ENCODE peak calls at places on chromosomes 5 and 9, in eight cellular contexts. Y is sigmoid colon, Q is heart right ventricle, S is neural crest cell, J is PC-3, A is heart left ventricle, R is body of pancreas, L is GM12865. T is an unnamed sample.

GRCh38 chr5:181243020-181243520 is 636 bp downstream of the RACK1 start:
- DNase-seq in S (no peak), L (no peak), Y (peak), Q (no peak), J (no peak), A (no peak), R (no peak), T (peak)

GRCh38 chr5:53355316-53355715 is 125.1 kb upstream of the FST start:
- DNase-seq in R (no peak), L (no peak), A (no peak), Y (no peak), S (no peak), J (peak), Q (no peak), T (no peak)

GRCh38 chr9:129270205-129270604 is 92.1 kb upstream of the IER5L start:
- DNase-seq in L (peak), A (no peak), S (no peak), J (no peak), R (no peak), Y (no peak), Q (no peak), T (no peak)

GRCh38 chr5:132439521-132440206 is 50.9 kb downstream of the IRF1 start:
- DNase-seq in J (peak), S (no peak), Y (peak), A (peak), R (peak), L (peak), Q (peak), T (no peak)

GRCh38 chr5:59328801-59329296 is 564.7 kb downstream of the PDE4D start:
- DNase-seq in L (no peak), R (no peak), J (no peak), Y (no peak), S (no peak), Q (no peak), A (peak), T (no peak)

GRCh38 chr9:76677481-76678055 is 86.7 kb upstream of the PCA3 start:
- DNase-seq in Q (no peak), S (no peak), R (no peak), L (no peak), A (no peak), J (no peak), Y (peak), T (peak)

GRCh38 chr5:134586866-134587524 is 45.6 kb downstream of the SAR1B start:
- DNase-seq in L (peak), S (peak), Q (peak), Y (peak), R (peak), J (peak), A (peak), T (peak)

GRCh38 chr5:7869474-7870136 is 657 bp downstream of the MTRR start:
- DNase-seq in R (peak), A (peak), J (peak), S (no peak), Q (peak), Y (no peak), L (peak), T (peak)

GRCh38 chr5:119022017-119022745 is 33.8 kb upstream of the DTWD2 start:
- DNase-seq in Q (no peak), L (peak), S (no peak), J (peak), Y (no peak), A (no peak), R (no peak), T (no peak)

GRCh38 chr5:173816728-173817127 is 71.4 kb upstream of the CPEB4 start:
- DNase-seq in Y (no peak), R (no peak), J (no peak), Q (no peak), L (no peak), A (no peak), S (no peak), T (no peak)

GRCh38 chr5:52684056-52684455 is 103.7 kb upstream of the ITGA1 start:
- DNase-seq in R (no peak), L (no peak), A (no peak), Y (no peak), Q (no peak), S (no peak), J (no peak), T (no peak)

GRCh38 chr9:126956929-126957686 is 42.5 kb downstream of the RALGPS1 start:
- DNase-seq in S (no peak), R (no peak), Y (no peak), L (no peak), A (no peak), Q (peak), J (peak), T (no peak)

GRCh38 chr9:137682431-137682991 is 63.7 kb downstream of the EHMT1 start:
- DNase-seq in Y (no peak), Q (no peak), L (peak), J (no peak), S (no peak), R (no peak), A (no peak), T (no peak)

GRCh38 chr5:141507387-141508091 is 18.7 kb downstream of the PCDHGC5 start:
- DNase-seq in S (no peak), L (peak), J (no peak), Y (peak), Q (peak), A (peak), R (no peak), T (no peak)

GRCh38 chr9:35385042-35385441 is 104.9 kb upstream of the RUSC2 start:
- DNase-seq in R (no peak), Y (no peak), J (peak), S (no peak), A (no peak), L (no peak), Q (no peak), T (no peak)

GRCh38 chr5:83474986-83475385 is 3.4 kb downstream of the VCAN start:
- DNase-seq in L (no peak), S (no peak), Y (no peak), Q (no peak), A (no peak), R (no peak), J (peak), T (no peak)

GRCh38 chr9:36029765-36030528 is 6.8 kb upstream of the RECK start:
- DNase-seq in L (no peak), Q (no peak), R (no peak), A (no peak), Y (no peak), S (no peak), J (peak), T (no peak)

GRCh38 chr9:4297795-4298254 is 2.0 kb downstream of the GLIS3 start:
- DNase-seq in L (peak), A (peak), Q (peak), S (peak), Y (peak), R (peak), J (peak), T (peak)

GRCh38 chr9:115849679-115850412 is 303.7 kb upstream of the PAPPA start:
- DNase-seq in J (no peak), S (no peak), L (peak), R (no peak), A (no peak), Q (no peak), Y (no peak), T (no peak)

GRCh38 chr5:130166839-130167490 is 262.7 kb downstream of the CHSY3 start:
- DNase-seq in J (no peak), Y (no peak), Q (no peak), S (no peak), R (no peak), A (no peak), L (no peak), T (no peak)

GRCh38 chr5:151950681-151951080 is 26.0 kb upstream of the GLRA1 start:
- DNase-seq in Q (no peak), S (no peak), Y (no peak), R (no peak), L (no peak), J (peak), A (no peak), T (no peak)

GRCh38 chr5:179731791-179732411 is 721 bp upstream of the MAML1 start:
- DNase-seq in Q (peak), Y (peak), R (no peak), S (peak), A (peak), L (peak), J (peak), T (peak)

GRCh38 chr5:7518947-7519560 is 123.1 kb downstream of the ADCY2 start:
- DNase-seq in R (no peak), S (no peak), Q (no peak), L (no peak), J (no peak), A (no peak), Y (no peak), T (peak)

GRCh38 chr9:114098021-114098659 is 952 bp downstream of the KIF12 start:
- DNase-seq in Y (no peak), J (peak), L (no peak), Q (no peak), R (peak), S (no peak), A (no peak), T (peak)

GRCh38 chr9:2177121-2177520 is 162.0 kb downstream of the SMARCA2 start:
- DNase-seq in J (no peak), L (no peak), A (no peak), Q (no peak), Y (no peak), S (no peak), R (no peak), T (no peak)

GRCh38 chr9:137374131-137374845 is 48.7 kb downstream of the EXD3 start:
- DNase-seq in Q (no peak), Y (peak), L (no peak), R (no peak), A (peak), S (no peak), J (no peak), T (no peak)

GRCh38 chr9:134060546-134060945 is 7.3 kb downstream of the BRD3 start:
- DNase-seq in S (no peak), L (no peak), A (no peak), R (no peak), Y (peak), J (no peak), Q (no peak), T (no peak)

GRCh38 chr5:170479484-170479883 is 24.3 kb upstream of the KCNIP1 start:
- DNase-seq in A (no peak), J (peak), S (no peak), L (no peak), R (peak), Q (no peak), Y (no peak), T (no peak)

GRCh38 chr9:91060520-91061343 is 259.1 kb downstream of the SYK start:
- DNase-seq in A (no peak), Y (peak), R (peak), Q (peak), J (peak), S (no peak), L (no peak), T (no peak)

GRCh38 chr5:57402761-57403160 is 79.8 kb downstream of the ACTBL2 start:
- DNase-seq in A (no peak), L (no peak), Q (no peak), Y (no peak), S (no peak), J (no peak), R (no peak), T (no peak)

GRCh38 chr5:9785751-9786150 is 155.6 kb upstream of the TAS2R1 start:
- DNase-seq in A (no peak), R (no peak), L (no peak), J (no peak), Q (no peak), S (no peak), Y (no peak), T (no peak)

GRCh38 chr9:109793196-109793595 is 13.2 kb downstream of the PALM2AKAP2 start:
- DNase-seq in A (no peak), J (peak), R (no peak), Q (no peak), S (no peak), Y (no peak), L (no peak), T (no peak)

DNA sequence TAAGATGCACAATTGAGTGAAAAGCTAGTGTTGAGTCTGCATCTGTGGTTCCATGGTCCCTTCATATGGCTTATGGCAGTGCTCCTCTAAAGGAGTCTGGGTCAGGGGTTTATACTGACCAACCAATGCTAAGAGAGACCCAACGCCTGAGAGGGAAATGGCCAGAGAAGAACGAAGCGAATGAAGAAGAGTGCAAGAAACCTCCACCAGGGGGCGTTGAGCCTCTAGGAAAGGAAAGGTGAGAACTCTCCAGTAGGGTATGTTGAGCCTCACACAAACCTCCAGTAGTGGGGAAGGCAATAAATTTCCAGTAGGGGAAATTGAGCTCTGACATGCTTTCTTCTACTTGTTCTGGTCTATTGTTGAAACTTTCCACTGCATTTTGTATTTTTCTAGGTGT is 470.6 kb downstream of the PRDM9 start:
- DNase-seq in A (no peak), J (peak), L (peak), Y (no peak), R (peak), Q (no peak), S (no peak), T (no peak)
- TF ChIP-seq CTCF in A (no peak), J (peak), L (peak), Y (no peak), R (peak), Q (no peak), S (peak), T (peak)

GRCh38 chr5:158725223-158725825 is 374.4 kb downstream of the EBF1 start:
- DNase-seq in L (no peak), A (no peak), J (peak), S (no peak), Q (no peak), R (no peak), Y (no peak), T (no peak)
- TF ChIP-seq CTCF in L (no peak), A (no peak), J (peak), S (peak), Q (no peak), R (no peak), Y (no peak), T (no peak)

GRCh38 chr5:91109634-91110033 is 273.5 kb downstream of the ARRDC3 start:
- DNase-seq in R (no peak), Y (no peak), L (no peak), Q (no peak), J (no peak), A (no peak), S (no peak), T (no peak)
- TF ChIP-seq CTCF in R (no peak), Y (no peak), L (no peak), Q (no peak), J (peak), A (no peak), S (no peak), T (no peak)

DNA sequence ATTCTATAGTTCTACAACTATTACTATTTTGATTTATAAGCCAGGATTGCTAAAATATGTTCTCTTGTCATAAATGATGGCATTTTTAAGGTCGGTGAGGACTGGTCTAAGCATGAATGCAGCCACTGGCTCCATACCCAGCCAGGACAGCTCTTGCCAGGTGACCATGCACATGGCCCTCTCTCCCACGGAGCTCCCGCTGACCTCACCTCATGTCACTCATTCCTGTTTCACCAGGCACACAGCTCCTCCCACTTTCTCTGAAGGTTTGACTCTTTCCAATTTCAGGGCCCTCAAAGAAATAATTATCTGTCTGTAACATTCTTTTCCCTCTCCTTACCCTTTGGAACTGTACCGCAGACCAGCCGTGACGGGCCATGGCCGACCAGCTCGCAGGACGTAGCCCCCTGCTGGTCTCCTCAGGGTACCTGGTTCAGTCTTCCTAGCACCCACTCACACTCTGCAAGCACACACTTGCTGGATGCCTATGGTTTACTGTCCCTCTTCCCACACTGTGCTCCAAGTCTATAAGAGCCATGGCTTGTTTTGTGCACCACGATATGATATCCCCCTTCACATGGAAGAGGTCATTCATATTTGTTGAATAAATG is 72.6 kb downstream of the LIFR start:
- DNase-seq in R (no peak), A (no peak), Q (no peak), L (no peak), S (no peak), Y (no peak), J (no peak), T (no peak)
- TF ChIP-seq CTCF in R (no peak), A (no peak), Q (no peak), L (no peak), S (no peak), Y (no peak), J (peak), T (no peak)